ENCODE peak calls at places on chromosomes 4 and X, in eight cellular contexts. One of them, this sample, is unnamed.

GRCh38 chr4:48910511-48910910 is 3.9 kb upstream of the OCIAD2 start:
- DNase-seq in K562: no peak
- DNase-seq in IMR-90: no peak
- DNase-seq in HCT116: no peak
- DNase-seq in A549: no peak
- DNase-seq in HepG2: no peak
- DNase-seq in GM12878: no peak
- DNase-seq in H1: no peak
- DNase-seq in this sample: no peak

GRCh38 chr4:17811078-17811603 is 362 bp downstream of the NCAPG start:
- DNase-seq in K562: peak
- DNase-seq in IMR-90: no peak
- DNase-seq in HCT116: no peak
- DNase-seq in A549: no peak
- DNase-seq in HepG2: no peak
- DNase-seq in GM12878: no peak
- DNase-seq in H1: peak
- DNase-seq in this sample: no peak

GRCh38 chrX:43961699-43962098 is 11.5 kb downstream of the NDP start:
- DNase-seq in K562: peak
- DNase-seq in IMR-90: no peak
- DNase-seq in HCT116: no peak
- DNase-seq in A549: peak
- DNase-seq in HepG2: no peak
- DNase-seq in GM12878: no peak
- DNase-seq in H1: no peak
- DNase-seq in this sample: no peak

GRCh38 chrX:1386338-1387127 is 5.4 kb downstream of the SLC25A6 start:
- DNase-seq in K562: no peak
- DNase-seq in IMR-90: no peak
- DNase-seq in HCT116: no peak
- DNase-seq in A549: no peak
- DNase-seq in HepG2: no peak
- DNase-seq in GM12878: no peak
- DNase-seq in H1: peak
- DNase-seq in this sample: peak

GRCh38 chr4:70793626-70794025 is 46.1 kb downstream of the GRSF1 start:
- DNase-seq in K562: no peak
- DNase-seq in IMR-90: no peak
- DNase-seq in HCT116: no peak
- DNase-seq in A549: no peak
- DNase-seq in HepG2: no peak
- DNase-seq in GM12878: no peak
- DNase-seq in H1: no peak
- DNase-seq in this sample: no peak

GRCh38 chr4:78599931-78600375 is 48.4 kb downstream of the ANXA3 start:
- DNase-seq in K562: peak
- DNase-seq in IMR-90: no peak
- DNase-seq in HCT116: no peak
- DNase-seq in A549: no peak
- DNase-seq in HepG2: no peak
- DNase-seq in GM12878: no peak
- DNase-seq in H1: no peak
- DNase-seq in this sample: peak

GRCh38 chr4:10526431-10527222 is 69.4 kb upstream of the ZNF518B start:
- DNase-seq in K562: peak
- DNase-seq in IMR-90: no peak
- DNase-seq in HCT116: peak
- DNase-seq in A549: no peak
- DNase-seq in HepG2: no peak
- DNase-seq in GM12878: no peak
- DNase-seq in H1: no peak
- DNase-seq in this sample: no peak

GRCh38 chr4:69070590-69070989 is 25.7 kb upstream of the UGT2B7 start:
- DNase-seq in K562: no peak
- DNase-seq in IMR-90: no peak
- DNase-seq in HCT116: no peak
- DNase-seq in A549: no peak
- DNase-seq in HepG2: no peak
- DNase-seq in GM12878: no peak
- DNase-seq in H1: no peak
- DNase-seq in this sample: no peak

GRCh38 chr4:74805601-74806000 is 11.3 kb upstream of the BTC start:
- DNase-seq in K562: no peak
- DNase-seq in IMR-90: peak
- DNase-seq in HCT116: peak
- DNase-seq in A549: peak
- DNase-seq in HepG2: peak
- DNase-seq in GM12878: no peak
- DNase-seq in H1: no peak
- DNase-seq in this sample: no peak

GRCh38 chr4:26059391-26060154 is 145.6 kb downstream of the SMIM20 start:
- DNase-seq in K562: no peak
- DNase-seq in IMR-90: no peak
- DNase-seq in HCT116: no peak
- DNase-seq in A549: no peak
- DNase-seq in HepG2: no peak
- DNase-seq in GM12878: no peak
- DNase-seq in H1: no peak
- DNase-seq in this sample: no peak

GRCh38 chr4:26060286-26060685 is 146.3 kb downstream of the SMIM20 start:
- DNase-seq in K562: no peak
- DNase-seq in IMR-90: peak
- DNase-seq in HCT116: no peak
- DNase-seq in A549: no peak
- DNase-seq in HepG2: no peak
- DNase-seq in GM12878: no peak
- DNase-seq in H1: no peak
- DNase-seq in this sample: no peak

GRCh38 chr4:26062221-26062620 is 148.2 kb downstream of the SMIM20 start:
- DNase-seq in K562: no peak
- DNase-seq in IMR-90: peak
- DNase-seq in HCT116: no peak
- DNase-seq in A549: no peak
- DNase-seq in HepG2: no peak
- DNase-seq in GM12878: no peak
- DNase-seq in H1: no peak
- DNase-seq in this sample: no peak

GRCh38 chr4:26058537-26058936 is 144.5 kb downstream of the SMIM20 start:
- DNase-seq in K562: no peak
- DNase-seq in IMR-90: no peak
- DNase-seq in HCT116: no peak
- DNase-seq in A549: no peak
- DNase-seq in HepG2: no peak
- DNase-seq in GM12878: peak
- DNase-seq in H1: no peak
- DNase-seq in this sample: peak

GRCh38 chr4:26061248-26061986 is 147.4 kb downstream of the SMIM20 start:
- DNase-seq in K562: peak
- DNase-seq in IMR-90: peak
- DNase-seq in HCT116: peak
- DNase-seq in A549: peak
- DNase-seq in HepG2: peak
- DNase-seq in GM12878: no peak
- DNase-seq in H1: peak
- DNase-seq in this sample: peak
- TF ChIP-seq RAD21 in K562: peak
- TF ChIP-seq RAD21 in IMR-90: peak
- TF ChIP-seq RAD21 in HCT116: peak
- TF ChIP-seq RAD21 in A549: peak
- TF ChIP-seq RAD21 in HepG2: no peak
- TF ChIP-seq RAD21 in GM12878: peak
- TF ChIP-seq RAD21 in H1: peak
- TF ChIP-seq RAD21 in this sample: peak

DNA sequence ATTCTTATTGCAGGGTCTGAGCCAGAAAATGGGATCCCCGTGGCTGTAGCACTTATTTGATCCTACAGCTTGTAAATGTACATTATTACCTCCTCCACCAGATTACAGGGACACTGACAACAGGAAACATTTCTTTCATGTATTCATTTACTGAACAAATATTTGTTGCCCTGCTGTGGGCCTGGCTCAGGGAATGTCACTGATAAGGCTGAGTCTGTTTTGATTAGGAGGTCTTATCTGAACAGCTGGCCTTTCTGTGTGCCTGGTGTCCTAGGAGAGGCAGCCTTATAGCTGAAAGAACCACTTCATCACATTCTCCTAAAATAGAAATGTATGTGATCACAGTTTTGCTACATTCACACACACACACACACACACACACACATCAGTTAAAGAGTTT is 45.5 kb upstream of the PROM1 start:
- DNase-seq in K562: no peak
- DNase-seq in IMR-90: no peak
- DNase-seq in HCT116: no peak
- DNase-seq in A549: no peak
- DNase-seq in HepG2: peak
- DNase-seq in GM12878: no peak
- DNase-seq in H1: no peak
- DNase-seq in this sample: peak
- TF ChIP-seq RAD21 in K562: no peak
- TF ChIP-seq RAD21 in IMR-90: no peak
- TF ChIP-seq RAD21 in HCT116: no peak
- TF ChIP-seq RAD21 in A549: no peak
- TF ChIP-seq RAD21 in HepG2: no peak
- TF ChIP-seq RAD21 in GM12878: no peak
- TF ChIP-seq RAD21 in H1: no peak
- TF ChIP-seq RAD21 in this sample: no peak

GRCh38 chr4:14783011-14783877 is 219.0 kb upstream of the CPEB2 start:
- DNase-seq in K562: no peak
- DNase-seq in IMR-90: peak
- DNase-seq in HCT116: no peak
- DNase-seq in A549: no peak
- DNase-seq in HepG2: no peak
- DNase-seq in GM12878: peak
- DNase-seq in H1: no peak
- DNase-seq in this sample: no peak
- TF ChIP-seq RAD21 in K562: no peak
- TF ChIP-seq RAD21 in IMR-90: no peak
- TF ChIP-seq RAD21 in HCT116: no peak
- TF ChIP-seq RAD21 in A549: no peak
- TF ChIP-seq RAD21 in HepG2: no peak
- TF ChIP-seq RAD21 in GM12878: no peak
- TF ChIP-seq RAD21 in H1: no peak
- TF ChIP-seq RAD21 in this sample: no peak

GRCh38 chr4:26452565-26453531 is 37.4 kb downstream of the CCKAR start:
- DNase-seq in K562: no peak
- DNase-seq in IMR-90: no peak
- DNase-seq in HCT116: no peak
- DNase-seq in A549: no peak
- DNase-seq in HepG2: no peak
- DNase-seq in GM12878: no peak
- DNase-seq in H1: peak
- DNase-seq in this sample: peak

GRCh38 chr4:26447378-26447777 is 42.9 kb downstream of the CCKAR start:
- DNase-seq in K562: peak
- DNase-seq in IMR-90: no peak
- DNase-seq in HCT116: no peak
- DNase-seq in A549: no peak
- DNase-seq in HepG2: no peak
- DNase-seq in GM12878: no peak
- DNase-seq in H1: no peak
- DNase-seq in this sample: no peak

GRCh38 chr4:26455571-26455970 is 34.7 kb downstream of the CCKAR start:
- DNase-seq in K562: no peak
- DNase-seq in IMR-90: no peak
- DNase-seq in HCT116: no peak
- DNase-seq in A549: no peak
- DNase-seq in HepG2: no peak
- DNase-seq in GM12878: no peak
- DNase-seq in H1: peak
- DNase-seq in this sample: no peak

GRCh38 chr4:26454961-26455360 is 35.3 kb downstream of the CCKAR start:
- DNase-seq in K562: no peak
- DNase-seq in IMR-90: no peak
- DNase-seq in HCT116: no peak
- DNase-seq in A549: no peak
- DNase-seq in HepG2: no peak
- DNase-seq in GM12878: no peak
- DNase-seq in H1: no peak
- DNase-seq in this sample: no peak

GRCh38 chr4:26451597-26451996 is 38.7 kb downstream of the CCKAR start:
- DNase-seq in K562: no peak
- DNase-seq in IMR-90: no peak
- DNase-seq in HCT116: no peak
- DNase-seq in A549: no peak
- DNase-seq in HepG2: no peak
- DNase-seq in GM12878: no peak
- DNase-seq in H1: no peak
- DNase-seq in this sample: no peak
- TF ChIP-seq RAD21 in K562: no peak
- TF ChIP-seq RAD21 in IMR-90: no peak
- TF ChIP-seq RAD21 in HCT116: no peak
- TF ChIP-seq RAD21 in A549: no peak
- TF ChIP-seq RAD21 in HepG2: no peak
- TF ChIP-seq RAD21 in GM12878: no peak
- TF ChIP-seq RAD21 in H1: no peak
- TF ChIP-seq RAD21 in this sample: no peak